ENCODE peak calls at places on chromosomes 4 and X, in eight cellular contexts. One of them, this sample, is unnamed.

GRCh38 chr4:39714171-39714570 is 16.2 kb downstream of the UBE2K start:
- DNase-seq in neural progenitor cell: no peak
- DNase-seq in SK-N-SH: no peak
- DNase-seq in GM23338: no peak
- DNase-seq in PC-3: no peak
- DNase-seq in hepatocyte: no peak
- DNase-seq in MM.1S: no peak
- DNase-seq in HCT116: no peak
- DNase-seq in this sample: no peak

GRCh38 chr4:52868138-52868537 is 6.0 kb downstream of the RASL11B start:
- DNase-seq in neural progenitor cell: peak
- DNase-seq in SK-N-SH: peak
- DNase-seq in GM23338: peak
- DNase-seq in PC-3: no peak
- DNase-seq in hepatocyte: peak
- DNase-seq in MM.1S: no peak
- DNase-seq in HCT116: no peak
- DNase-seq in this sample: no peak

GRCh38 chr4:38759077-38759789 is 23.6 kb downstream of the TLR10 start:
- DNase-seq in neural progenitor cell: peak
- DNase-seq in SK-N-SH: peak
- DNase-seq in GM23338: peak
- DNase-seq in PC-3: peak
- DNase-seq in hepatocyte: peak
- DNase-seq in MM.1S: peak
- DNase-seq in HCT116: no peak
- DNase-seq in this sample: peak

GRCh38 chr4:128528793-128529553 is 241.4 kb upstream of the PGRMC2 start:
- DNase-seq in neural progenitor cell: peak
- DNase-seq in SK-N-SH: no peak
- DNase-seq in GM23338: peak
- DNase-seq in PC-3: peak
- DNase-seq in hepatocyte: peak
- DNase-seq in MM.1S: no peak
- DNase-seq in HCT116: peak
- DNase-seq in this sample: no peak

GRCh38 chr4:5067908-5068307 is 16.6 kb downstream of the STK32B start:
- DNase-seq in neural progenitor cell: no peak
- DNase-seq in SK-N-SH: no peak
- DNase-seq in GM23338: no peak
- DNase-seq in PC-3: no peak
- DNase-seq in hepatocyte: no peak
- DNase-seq in MM.1S: no peak
- DNase-seq in HCT116: no peak
- DNase-seq in this sample: no peak

GRCh38 chr4:4792516-4792915 is 66.9 kb upstream of the MSX1 start:
- DNase-seq in neural progenitor cell: no peak
- DNase-seq in SK-N-SH: no peak
- DNase-seq in GM23338: no peak
- DNase-seq in PC-3: no peak
- DNase-seq in hepatocyte: peak
- DNase-seq in MM.1S: no peak
- DNase-seq in HCT116: no peak
- DNase-seq in this sample: no peak

GRCh38 chrX:153516055-153516454 is 1.4 kb upstream of the ATP2B3 start:
- DNase-seq in neural progenitor cell: no peak
- DNase-seq in SK-N-SH: no peak
- DNase-seq in GM23338: no peak
- DNase-seq in PC-3: no peak
- DNase-seq in hepatocyte: no peak
- DNase-seq in MM.1S: no peak
- DNase-seq in HCT116: no peak
- DNase-seq in this sample: no peak

GRCh38 chrX:31508338-31508737 is 436.5 kb upstream of the FTHL17 start:
- DNase-seq in neural progenitor cell: no peak
- DNase-seq in SK-N-SH: peak
- DNase-seq in GM23338: peak
- DNase-seq in PC-3: no peak
- DNase-seq in hepatocyte: peak
- DNase-seq in MM.1S: no peak
- DNase-seq in HCT116: no peak
- DNase-seq in this sample: no peak

GRCh38 chrX:71181558-71181909 is 36.9 kb downstream of the NLGN3 start:
- DNase-seq in neural progenitor cell: peak
- DNase-seq in SK-N-SH: peak
- DNase-seq in GM23338: no peak
- DNase-seq in PC-3: no peak
- DNase-seq in hepatocyte: no peak
- DNase-seq in MM.1S: peak
- DNase-seq in HCT116: no peak
- DNase-seq in this sample: peak

GRCh38 chr4:157294575-157294974 is 74.0 kb downstream of the GRIA2 start:
- DNase-seq in neural progenitor cell: no peak
- DNase-seq in SK-N-SH: no peak
- DNase-seq in GM23338: no peak
- DNase-seq in PC-3: no peak
- DNase-seq in hepatocyte: no peak
- DNase-seq in MM.1S: no peak
- DNase-seq in HCT116: no peak
- DNase-seq in this sample: no peak

GRCh38 chr4:114264877-114265291 is 285.4 kb upstream of the ARSJ start:
- DNase-seq in neural progenitor cell: no peak
- DNase-seq in SK-N-SH: no peak
- DNase-seq in GM23338: no peak
- DNase-seq in PC-3: peak
- DNase-seq in hepatocyte: no peak
- DNase-seq in MM.1S: no peak
- DNase-seq in HCT116: peak
- DNase-seq in this sample: no peak

GRCh38 chrX:53483838-53484420 is 49.8 kb upstream of the HSD17B10 start:
- DNase-seq in neural progenitor cell: no peak
- DNase-seq in SK-N-SH: no peak
- DNase-seq in GM23338: no peak
- DNase-seq in PC-3: peak
- DNase-seq in hepatocyte: no peak
- DNase-seq in MM.1S: no peak
- DNase-seq in HCT116: no peak
- DNase-seq in this sample: no peak

GRCh38 chrX:151984328-151984727 is 9.9 kb upstream of the GABRE start:
- DNase-seq in neural progenitor cell: no peak
- DNase-seq in SK-N-SH: no peak
- DNase-seq in GM23338: no peak
- DNase-seq in PC-3: peak
- DNase-seq in hepatocyte: no peak
- DNase-seq in MM.1S: no peak
- DNase-seq in HCT116: no peak
- DNase-seq in this sample: no peak

GRCh38 chr4:179465131-179465797 is 2023.0 kb upstream of the AGA start:
- DNase-seq in neural progenitor cell: peak
- DNase-seq in SK-N-SH: no peak
- DNase-seq in GM23338: peak
- DNase-seq in PC-3: peak
- DNase-seq in hepatocyte: no peak
- DNase-seq in MM.1S: peak
- DNase-seq in HCT116: no peak
- DNase-seq in this sample: peak

GRCh38 chr4:25271866-25272265 is 38.0 kb downstream of the PI4K2B start:
- DNase-seq in neural progenitor cell: no peak
- DNase-seq in SK-N-SH: no peak
- DNase-seq in GM23338: no peak
- DNase-seq in PC-3: no peak
- DNase-seq in hepatocyte: no peak
- DNase-seq in MM.1S: no peak
- DNase-seq in HCT116: no peak
- DNase-seq in this sample: no peak

GRCh38 chrX:110748256-110748811 is 47.3 kb downstream of the CHRDL1 start:
- DNase-seq in neural progenitor cell: no peak
- DNase-seq in SK-N-SH: no peak
- DNase-seq in GM23338: no peak
- DNase-seq in PC-3: no peak
- DNase-seq in hepatocyte: no peak
- DNase-seq in MM.1S: no peak
- DNase-seq in HCT116: no peak
- DNase-seq in this sample: no peak

GRCh38 chr4:181301735-181302380 is 941.3 kb upstream of the TENM3 start:
- DNase-seq in neural progenitor cell: peak
- DNase-seq in SK-N-SH: no peak
- DNase-seq in GM23338: peak
- DNase-seq in PC-3: peak
- DNase-seq in hepatocyte: peak
- DNase-seq in MM.1S: peak
- DNase-seq in HCT116: peak
- DNase-seq in this sample: peak

GRCh38 chr4:118190903-118191302 is 156.6 kb downstream of the NDST3 start:
- DNase-seq in neural progenitor cell: no peak
- DNase-seq in SK-N-SH: no peak
- DNase-seq in GM23338: peak
- DNase-seq in PC-3: no peak
- DNase-seq in hepatocyte: no peak
- DNase-seq in MM.1S: no peak
- DNase-seq in HCT116: no peak
- DNase-seq in this sample: no peak

GRCh38 chrX:24574743-24575142 is 72.4 kb downstream of the PCYT1B start:
- DNase-seq in neural progenitor cell: no peak
- DNase-seq in SK-N-SH: no peak
- DNase-seq in GM23338: no peak
- DNase-seq in PC-3: no peak
- DNase-seq in hepatocyte: no peak
- DNase-seq in MM.1S: peak
- DNase-seq in HCT116: no peak
- DNase-seq in this sample: no peak

GRCh38 chrX:150476183-150476699 is 92.2 kb upstream of the MTM1 start:
- DNase-seq in neural progenitor cell: no peak
- DNase-seq in SK-N-SH: no peak
- DNase-seq in GM23338: no peak
- DNase-seq in PC-3: no peak
- DNase-seq in hepatocyte: no peak
- DNase-seq in MM.1S: no peak
- DNase-seq in HCT116: no peak
- DNase-seq in this sample: no peak

GRCh38 chrX:150478496-150479492 is 89.6 kb upstream of the MTM1 start:
- DNase-seq in neural progenitor cell: no peak
- DNase-seq in SK-N-SH: no peak
- DNase-seq in GM23338: no peak
- DNase-seq in PC-3: no peak
- DNase-seq in hepatocyte: no peak
- DNase-seq in MM.1S: peak
- DNase-seq in HCT116: no peak
- DNase-seq in this sample: no peak

GRCh38 chrX:150477364-150477763 is 91.1 kb upstream of the MTM1 start:
- DNase-seq in neural progenitor cell: no peak
- DNase-seq in SK-N-SH: no peak
- DNase-seq in GM23338: no peak
- DNase-seq in PC-3: no peak
- DNase-seq in hepatocyte: no peak
- DNase-seq in MM.1S: no peak
- DNase-seq in HCT116: no peak
- DNase-seq in this sample: no peak

GRCh38 chrX:150475466-150475865 is 93.0 kb upstream of the MTM1 start:
- DNase-seq in neural progenitor cell: no peak
- DNase-seq in SK-N-SH: no peak
- DNase-seq in GM23338: no peak
- DNase-seq in PC-3: no peak
- DNase-seq in hepatocyte: no peak
- DNase-seq in MM.1S: no peak
- DNase-seq in HCT116: no peak
- DNase-seq in this sample: no peak

DNA sequence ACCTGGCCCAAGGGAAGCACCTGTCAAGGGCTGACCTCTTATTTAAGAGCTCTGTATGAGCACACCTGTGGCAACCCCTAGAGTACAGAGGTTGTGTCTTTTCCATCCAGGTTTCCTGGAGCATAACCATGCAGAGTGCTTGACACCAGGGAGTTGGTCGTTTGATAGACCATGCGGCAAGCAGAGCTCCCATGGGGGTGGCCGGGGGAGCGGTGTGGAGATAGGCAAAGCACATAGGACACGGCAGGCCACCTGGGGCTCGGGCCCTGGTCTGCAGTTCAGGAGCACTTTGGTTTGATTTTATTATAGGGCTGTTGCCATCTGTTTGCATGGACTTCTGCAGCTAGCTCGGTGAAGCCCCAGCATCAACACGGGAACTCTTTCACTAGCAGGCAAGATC is 95.0 kb upstream of the MTM1 start:
- DNase-seq in neural progenitor cell: no peak
- DNase-seq in SK-N-SH: no peak
- DNase-seq in GM23338: no peak
- DNase-seq in PC-3: no peak
- DNase-seq in hepatocyte: no peak
- DNase-seq in MM.1S: no peak
- DNase-seq in HCT116: no peak
- DNase-seq in this sample: no peak
- H3K4me3 ChIP-seq in neural progenitor cell: no peak
- H3K4me3 ChIP-seq in SK-N-SH: no peak
- H3K4me3 ChIP-seq in GM23338: no peak
- H3K4me3 ChIP-seq in PC-3: no peak
- H3K4me3 ChIP-seq in hepatocyte: no peak
- H3K4me3 ChIP-seq in MM.1S: no peak
- H3K4me3 ChIP-seq in HCT116: no peak
- H3K4me3 ChIP-seq in this sample: no peak

GRCh38 chrX:10239611-10240064 is 82.9 kb downstream of the CLCN4 start:
- DNase-seq in neural progenitor cell: no peak
- DNase-seq in SK-N-SH: no peak
- DNase-seq in GM23338: no peak
- DNase-seq in PC-3: peak
- DNase-seq in hepatocyte: no peak
- DNase-seq in MM.1S: no peak
- DNase-seq in HCT116: no peak
- DNase-seq in this sample: no peak
- TF ChIP-seq EZH2phosphoT487 in neural progenitor cell: no peak
- TF ChIP-seq EZH2phosphoT487 in SK-N-SH: no peak
- TF ChIP-seq EZH2phosphoT487 in GM23338: no peak
- TF ChIP-seq EZH2phosphoT487 in PC-3: no peak
- TF ChIP-seq EZH2phosphoT487 in hepatocyte: no peak
- TF ChIP-seq EZH2phosphoT487 in MM.1S: no peak
- TF ChIP-seq EZH2phosphoT487 in HCT116: no peak
- TF ChIP-seq EZH2phosphoT487 in this sample: no peak

GRCh38 chrX:99394450-99394849 is 1015.6 kb downstream of the PCDH19 start:
- DNase-seq in neural progenitor cell: peak
- DNase-seq in SK-N-SH: no peak
- DNase-seq in GM23338: peak
- DNase-seq in PC-3: no peak
- DNase-seq in hepatocyte: no peak
- DNase-seq in MM.1S: no peak
- DNase-seq in HCT116: no peak
- DNase-seq in this sample: no peak
- TF ChIP-seq CTCF in neural progenitor cell: peak
- TF ChIP-seq CTCF in SK-N-SH: peak
- TF ChIP-seq CTCF in GM23338: peak
- TF ChIP-seq CTCF in PC-3: no peak
- TF ChIP-seq CTCF in hepatocyte: peak
- TF ChIP-seq CTCF in MM.1S: no peak
- TF ChIP-seq CTCF in HCT116: no peak
- TF ChIP-seq CTCF in this sample: no peak

DNA sequence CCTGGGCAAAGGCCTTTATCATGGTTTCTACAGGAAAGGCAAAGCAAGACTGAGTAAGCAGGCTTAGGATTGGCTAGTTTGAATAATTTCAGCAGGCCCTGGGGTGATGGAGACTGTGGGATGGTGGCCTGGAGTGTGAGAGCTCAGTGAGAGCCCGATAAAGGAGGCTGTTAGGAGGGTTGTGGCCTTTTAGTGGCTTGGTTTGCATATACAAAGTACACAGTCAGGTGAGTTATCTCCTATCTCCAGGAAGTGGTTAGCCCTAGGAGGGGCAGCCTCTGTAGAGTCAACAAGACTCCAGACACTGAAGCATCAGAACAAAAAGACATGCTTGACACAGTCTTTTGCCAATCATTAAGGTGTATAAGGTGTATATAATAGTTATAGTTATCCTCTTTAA is 157.2 kb downstream of the CFAP299 start:
- DNase-seq in neural progenitor cell: no peak
- DNase-seq in SK-N-SH: no peak
- DNase-seq in GM23338: no peak
- DNase-seq in PC-3: peak
- DNase-seq in hepatocyte: peak
- DNase-seq in MM.1S: peak
- DNase-seq in HCT116: no peak
- DNase-seq in this sample: peak
- H3K4me3 ChIP-seq in neural progenitor cell: no peak
- H3K4me3 ChIP-seq in SK-N-SH: no peak
- H3K4me3 ChIP-seq in GM23338: no peak
- H3K4me3 ChIP-seq in PC-3: no peak
- H3K4me3 ChIP-seq in hepatocyte: no peak
- H3K4me3 ChIP-seq in MM.1S: no peak
- H3K4me3 ChIP-seq in HCT116: no peak
- H3K4me3 ChIP-seq in this sample: no peak